ENCODE peak calls at places on chromosomes 13 and 19, in four cellular contexts. N is neural progenitor cell, I is epithelial cell of proximal tubule, S is cardiac fibroblast. F is an unnamed sample.

GRCh38 chr19:13833330-13834265 is 38.4 kb downstream of the ZSWIM4 start:
- DNase-seq in S (peak; percentile 94), N (peak; percentile 95), I (no peak), F (peak; percentile 94)

GRCh38 chr19:21117041-21117907 is 24.6 kb upstream of the ZNF431 start:
- DNase-seq in I (no peak), S (no peak), N (no peak), F (no peak)

GRCh38 chr19:28556371-28556770 is 656.6 kb downstream of the UQCRFS1 start:
- DNase-seq in S (no peak), I (no peak), N (no peak), F (no peak)

GRCh38 chr13:22126433-22127021 is 455.7 kb downstream of the FGF9 start:
- DNase-seq in S (no peak), I (no peak), N (no peak), F (no peak)

GRCh38 chr19:11355160-11356073 is at the start of gene PLPPR2:
- DNase-seq in I (no peak), S (peak; percentile 91), N (peak; percentile 96), F (peak; percentile 94)

GRCh38 chr13:47288546-47288945 is 391.7 kb upstream of the HTR2A start:
- DNase-seq in I (no peak), S (no peak), N (no peak), F (no peak)

GRCh38 chr19:46955114-46955812 is 64.4 kb upstream of the NPAS1 start:
- DNase-seq in S (peak; percentile 55), N (no peak), I (no peak), F (no peak)

GRCh38 chr13:102317593-102317992 is 84.3 kb downstream of the FGF14 start:
- DNase-seq in N (no peak), I (no peak), S (peak; percentile 81), F (no peak)

GRCh38 chr13:41053384-41053826 is 7.9 kb upstream of the WBP4 start:
- DNase-seq in N (no peak), S (peak; percentile 81), I (no peak), F (peak; percentile 63)

GRCh38 chr13:113557013-113557412 is 27.5 kb upstream of the TFDP1 start:
- DNase-seq in S (no peak), I (no peak), N (no peak), F (no peak)

GRCh38 chr13:114208134-114208533 is 26.6 kb upstream of the CDC16 start:
- DNase-seq in S (no peak), N (no peak), I (no peak), F (no peak)

GRCh38 chr19:10855879-10856522 is 7.8 kb downstream of the C19orf38 start:
- DNase-seq in N (peak; percentile 44), S (peak; percentile 25), I (no peak), F (peak; percentile 38)

GRCh38 chr13:59746291-59746962 is 417.3 kb downstream of the DIAPH3 start:
- DNase-seq in I (no peak), S (peak; percentile 22), N (no peak), F (peak; percentile 2)

GRCh38 chr13:41017744-41018582 is 1.2 kb downstream of the ELF1 start:
- DNase-seq in I (no peak), N (no peak), S (no peak), F (peak; percentile 35)

GRCh38 chr19:49701271-49701786 is 10.4 kb downstream of the CPT1C start:
- DNase-seq in N (no peak), I (no peak), S (no peak), F (no peak)

GRCh38 chr19:42497492-42498226 is 30.6 kb downstream of the CEACAM1 start:
- DNase-seq in N (no peak), I (peak; percentile 12), S (no peak), F (no peak)

GRCh38 chr19:2240881-2241760 is 4.5 kb downstream of the SF3A2 start:
- DNase-seq in N (no peak), I (no peak), S (no peak), F (no peak)

GRCh38 chr19:12806242-12807131 is at the start of gene RNASEH2A:
- DNase-seq in N (peak; percentile 97), S (peak; percentile 95), I (no peak), F (peak; percentile 89)

GRCh38 chr13:77398825-77399620 is 72.1 kb upstream of the MYCBP2 start:
- DNase-seq in S (no peak), I (no peak), N (no peak), F (no peak)

GRCh38 chr19:52200044-52200443 is 10.2 kb downstream of the PPP2R1A start:
- DNase-seq in S (peak; percentile 81), N (no peak), I (no peak), F (no peak)

GRCh38 chr13:109301276-109301675 is 485.1 kb downstream of the IRS2 start:
- DNase-seq in S (no peak), I (no peak), N (no peak), F (no peak)